ENCODE peak calls at places on chromosome 18, in ten cellular contexts. One of them, this sample, is unnamed.

GRCh38 chr18:3397031-3397750 is 52.8 kb upstream of the TGIF1 start:
- DNase-seq in stimulated activated naive CD8-positive, alpha-beta T cell treated with anti-CD3 and anti-CD28 coated beads, Interleukin-15, amount 100 ng/mL, for 72 hours: no peak
- DNase-seq in globus pallidus: peak
- DNase-seq in NCI-H1092 treated with DMSO at 0.1 percent for 48 hours: no peak
- DNase-seq in T1000: no peak
- DNase-seq in iris pigment epithelial cell: no peak
- DNase-seq in GM23248: no peak
- DNase-seq in stimulated activated CD8-positive, alpha-beta memory T cell treated with anti-CD3 and anti-CD28 coated beads, Interleukin-15, amount 100 ng/mL, for 24 hours: no peak
- DNase-seq in heart right ventricle: no peak
- DNase-seq in activated T-cell treated with anti-CD3 and anti-CD28 coated beads for 48 hours: no peak
- DNase-seq in this sample: no peak

GRCh38 chr18:11113046-11113548 is 36.3 kb downstream of the PIEZO2 start:
- DNase-seq in T1000: no peak
- DNase-seq in globus pallidus: no peak
- DNase-seq in iris pigment epithelial cell: no peak
- DNase-seq in GM23248: no peak
- DNase-seq in activated T-cell treated with anti-CD3 and anti-CD28 coated beads for 48 hours: no peak
- DNase-seq in NCI-H1092 treated with DMSO at 0.1 percent for 48 hours: no peak
- DNase-seq in stimulated activated CD8-positive, alpha-beta memory T cell treated with anti-CD3 and anti-CD28 coated beads, Interleukin-15, amount 100 ng/mL, for 24 hours: no peak
- DNase-seq in stimulated activated naive CD8-positive, alpha-beta T cell treated with anti-CD3 and anti-CD28 coated beads, Interleukin-15, amount 100 ng/mL, for 72 hours: no peak
- DNase-seq in heart right ventricle: no peak
- DNase-seq in this sample: no peak

GRCh38 chr18:57764087-57764486 is 39.0 kb downstream of the ATP8B1 start:
- DNase-seq in activated T-cell treated with anti-CD3 and anti-CD28 coated beads for 48 hours: no peak
- DNase-seq in NCI-H1092 treated with DMSO at 0.1 percent for 48 hours: no peak
- DNase-seq in globus pallidus: no peak
- DNase-seq in stimulated activated CD8-positive, alpha-beta memory T cell treated with anti-CD3 and anti-CD28 coated beads, Interleukin-15, amount 100 ng/mL, for 24 hours: no peak
- DNase-seq in iris pigment epithelial cell: no peak
- DNase-seq in stimulated activated naive CD8-positive, alpha-beta T cell treated with anti-CD3 and anti-CD28 coated beads, Interleukin-15, amount 100 ng/mL, for 72 hours: no peak
- DNase-seq in GM23248: no peak
- DNase-seq in T1000: no peak
- DNase-seq in heart right ventricle: no peak
- DNase-seq in this sample: no peak

GRCh38 chr18:21361297-21361880 is 119.4 kb downstream of the GREB1L start:
- DNase-seq in NCI-H1092 treated with DMSO at 0.1 percent for 48 hours: no peak
- DNase-seq in stimulated activated CD8-positive, alpha-beta memory T cell treated with anti-CD3 and anti-CD28 coated beads, Interleukin-15, amount 100 ng/mL, for 24 hours: no peak
- DNase-seq in GM23248: peak
- DNase-seq in T1000: no peak
- DNase-seq in heart right ventricle: no peak
- DNase-seq in activated T-cell treated with anti-CD3 and anti-CD28 coated beads for 48 hours: no peak
- DNase-seq in globus pallidus: peak
- DNase-seq in iris pigment epithelial cell: no peak
- DNase-seq in stimulated activated naive CD8-positive, alpha-beta T cell treated with anti-CD3 and anti-CD28 coated beads, Interleukin-15, amount 100 ng/mL, for 72 hours: no peak
- DNase-seq in this sample: no peak

GRCh38 chr18:22434973-22435608 is 17.4 kb upstream of the CTAGE1 start:
- DNase-seq in GM23248: peak
- DNase-seq in stimulated activated CD8-positive, alpha-beta memory T cell treated with anti-CD3 and anti-CD28 coated beads, Interleukin-15, amount 100 ng/mL, for 24 hours: no peak
- DNase-seq in NCI-H1092 treated with DMSO at 0.1 percent for 48 hours: no peak
- DNase-seq in activated T-cell treated with anti-CD3 and anti-CD28 coated beads for 48 hours: no peak
- DNase-seq in iris pigment epithelial cell: peak
- DNase-seq in globus pallidus: no peak
- DNase-seq in heart right ventricle: no peak
- DNase-seq in T1000: no peak
- DNase-seq in stimulated activated naive CD8-positive, alpha-beta T cell treated with anti-CD3 and anti-CD28 coated beads, Interleukin-15, amount 100 ng/mL, for 72 hours: no peak
- DNase-seq in this sample: no peak

GRCh38 chr18:63850010-63850409 is 37.5 kb upstream of the SERPINB2 start:
- DNase-seq in activated T-cell treated with anti-CD3 and anti-CD28 coated beads for 48 hours: no peak
- DNase-seq in globus pallidus: peak
- DNase-seq in NCI-H1092 treated with DMSO at 0.1 percent for 48 hours: peak
- DNase-seq in heart right ventricle: no peak
- DNase-seq in stimulated activated naive CD8-positive, alpha-beta T cell treated with anti-CD3 and anti-CD28 coated beads, Interleukin-15, amount 100 ng/mL, for 72 hours: peak
- DNase-seq in iris pigment epithelial cell: peak
- DNase-seq in T1000: no peak
- DNase-seq in stimulated activated CD8-positive, alpha-beta memory T cell treated with anti-CD3 and anti-CD28 coated beads, Interleukin-15, amount 100 ng/mL, for 24 hours: no peak
- DNase-seq in GM23248: peak
- DNase-seq in this sample: no peak

GRCh38 chr18:51522338-51522737 is 324.9 kb upstream of the MEX3C start:
- DNase-seq in GM23248: no peak
- DNase-seq in activated T-cell treated with anti-CD3 and anti-CD28 coated beads for 48 hours: no peak
- DNase-seq in stimulated activated CD8-positive, alpha-beta memory T cell treated with anti-CD3 and anti-CD28 coated beads, Interleukin-15, amount 100 ng/mL, for 24 hours: no peak
- DNase-seq in globus pallidus: no peak
- DNase-seq in T1000: no peak
- DNase-seq in iris pigment epithelial cell: no peak
- DNase-seq in NCI-H1092 treated with DMSO at 0.1 percent for 48 hours: no peak
- DNase-seq in stimulated activated naive CD8-positive, alpha-beta T cell treated with anti-CD3 and anti-CD28 coated beads, Interleukin-15, amount 100 ng/mL, for 72 hours: no peak
- DNase-seq in heart right ventricle: no peak
- DNase-seq in this sample: no peak

GRCh38 chr18:56598422-56598821 is 40.0 kb downstream of the TXNL1 start:
- DNase-seq in activated T-cell treated with anti-CD3 and anti-CD28 coated beads for 48 hours: no peak
- DNase-seq in iris pigment epithelial cell: no peak
- DNase-seq in stimulated activated naive CD8-positive, alpha-beta T cell treated with anti-CD3 and anti-CD28 coated beads, Interleukin-15, amount 100 ng/mL, for 72 hours: no peak
- DNase-seq in NCI-H1092 treated with DMSO at 0.1 percent for 48 hours: no peak
- DNase-seq in globus pallidus: no peak
- DNase-seq in heart right ventricle: no peak
- DNase-seq in T1000: no peak
- DNase-seq in stimulated activated CD8-positive, alpha-beta memory T cell treated with anti-CD3 and anti-CD28 coated beads, Interleukin-15, amount 100 ng/mL, for 24 hours: no peak
- DNase-seq in GM23248: no peak
- DNase-seq in this sample: no peak

GRCh38 chr18:40925071-40925541 is 1029.9 kb upstream of the PIK3C3 start:
- DNase-seq in stimulated activated CD8-positive, alpha-beta memory T cell treated with anti-CD3 and anti-CD28 coated beads, Interleukin-15, amount 100 ng/mL, for 24 hours: no peak
- DNase-seq in heart right ventricle: no peak
- DNase-seq in iris pigment epithelial cell: peak
- DNase-seq in NCI-H1092 treated with DMSO at 0.1 percent for 48 hours: no peak
- DNase-seq in T1000: no peak
- DNase-seq in stimulated activated naive CD8-positive, alpha-beta T cell treated with anti-CD3 and anti-CD28 coated beads, Interleukin-15, amount 100 ng/mL, for 72 hours: no peak
- DNase-seq in activated T-cell treated with anti-CD3 and anti-CD28 coated beads for 48 hours: no peak
- DNase-seq in GM23248: peak
- DNase-seq in globus pallidus: no peak
- DNase-seq in this sample: no peak

GRCh38 chr18:51195602-51196115 is 1.8 kb downstream of the MEX3C start:
- DNase-seq in activated T-cell treated with anti-CD3 and anti-CD28 coated beads for 48 hours: no peak
- DNase-seq in stimulated activated CD8-positive, alpha-beta memory T cell treated with anti-CD3 and anti-CD28 coated beads, Interleukin-15, amount 100 ng/mL, for 24 hours: no peak
- DNase-seq in iris pigment epithelial cell: peak
- DNase-seq in T1000: no peak
- DNase-seq in GM23248: peak
- DNase-seq in heart right ventricle: no peak
- DNase-seq in stimulated activated naive CD8-positive, alpha-beta T cell treated with anti-CD3 and anti-CD28 coated beads, Interleukin-15, amount 100 ng/mL, for 72 hours: peak
- DNase-seq in NCI-H1092 treated with DMSO at 0.1 percent for 48 hours: peak
- DNase-seq in globus pallidus: peak
- DNase-seq in this sample: no peak